ENCODE peak calls at places on chromosomes 2 and 18, in six cellular contexts. L is activated T-helper 1 cell treated with anti-CD3 and anti-CD28 coated beads, Interleukin-12 subunit alpha, Interleukin-12 subunit beta, Interleukin-2, Interleukin-4 antibody, amounts not matched to agents 30 ng/mL and 10 ng/mL and 1 ng/mL, durations not matched to agents 14 hours and 24 hours and 36 hours; X is pulmonary artery endothelial cell; V is CD8-positive, alpha-beta memory T cell; Y is HT-29; M is posterior cingulate gyrus. F is an unnamed sample.

GRCh38 chr2:183543731-183544130 is 419.5 kb downstream of the NUP35 start:
- DNase-seq in L (no peak), X (no peak), V (no peak), Y (peak; percentile 7), M (no peak), F (no peak)

GRCh38 chr18:8212893-8213805 is 396.1 kb upstream of the RAB12 start:
- DNase-seq in L (no peak), X (no peak), V (no peak), Y (no peak), M (no peak), F (peak; percentile 28)

GRCh38 chr2:20057268-20057667 is 5.8 kb upstream of the LAPTM4A start:
- DNase-seq in L (no peak), X (no peak), V (no peak), Y (no peak), M (no peak), F (no peak)

GRCh38 chr2:143686585-143687164 is 557.5 kb downstream of the ARHGAP15 start:
- DNase-seq in L (no peak), X (peak; percentile 1), V (no peak), Y (peak; percentile 61), M (no peak), F (peak; percentile 5)

GRCh38 chr2:136116813-136117390 is 1.0 kb downstream of the CXCR4 start:
- DNase-seq in L (peak; percentile 75), X (no peak), V (peak; percentile 64), Y (no peak), M (peak; percentile 19), F (peak; percentile 23)

GRCh38 chr2:121532894-121533293 is 2.2 kb downstream of the RNU4ATAC start:
- DNase-seq in L (no peak), X (no peak), V (no peak), Y (peak; percentile 14), M (no peak), F (no peak)

GRCh38 chr18:79294235-79294634 is 101.5 kb upstream of the NFATC1 start:
- DNase-seq in L (no peak), X (no peak), V (no peak), Y (no peak), M (no peak), F (no peak)

GRCh38 chr2:51581636-51582267 is 549.8 kb upstream of the NRXN1 start:
- DNase-seq in L (no peak), X (no peak), V (no peak), Y (no peak), M (no peak), F (no peak)

GRCh38 chr2:174797792-174798276 is 33.6 kb upstream of the CHRNA1 start:
- DNase-seq in L (no peak), X (peak; percentile 52), V (no peak), Y (no peak), M (no peak), F (no peak)

GRCh38 chr2:14944562-14945346 is 312.2 kb downstream of the LRATD1 start:
- DNase-seq in L (no peak), X (no peak), V (no peak), Y (peak; percentile 10), M (no peak), F (no peak)

GRCh38 chr2:216882876-216883275 is 23.0 kb upstream of the TNP1 start:
- DNase-seq in L (no peak), X (no peak), V (no peak), Y (no peak), M (no peak), F (no peak)

GRCh38 chr18:13616041-13616440 is 110.3 kb downstream of the FAM210A start:
- DNase-seq in L (no peak), X (no peak), V (no peak), Y (no peak), M (no peak), F (no peak)

GRCh38 chr2:231936491-231936890 is 10.3 kb upstream of the NPPC start:
- DNase-seq in L (no peak), X (no peak), V (no peak), Y (no peak), M (no peak), F (no peak)

GRCh38 chr2:240249423-240250149 is 109.1 kb upstream of the OTOS start:
- DNase-seq in L (no peak), X (no peak), V (no peak), Y (no peak), M (peak; percentile 69), F (no peak)

GRCh38 chr18:36314098-36314497 is 16.6 kb downstream of the FHOD3 start:
- DNase-seq in L (no peak), X (no peak), V (no peak), Y (no peak), M (no peak), F (no peak)

GRCh38 chr2:70750320-70750719 is 17.7 kb downstream of the ADD2 start:
- DNase-seq in L (no peak), X (no peak), V (no peak), Y (no peak), M (no peak), F (no peak)

GRCh38 chr2:68516051-68516771 is 48.8 kb downstream of the APLF start:
- DNase-seq in L (no peak), X (no peak), V (no peak), Y (no peak), M (no peak), F (no peak)

GRCh38 chr2:234952270-234953115 is 676 bp downstream of the SH3BP4 start:
- DNase-seq in L (no peak), X (no peak), V (no peak), Y (peak; percentile 54), M (peak; percentile 61), F (peak; percentile 17)

GRCh38 chr18:73593207-73593606 is 554.4 kb downstream of the FBXO15 start:
- DNase-seq in L (no peak), X (no peak), V (no peak), Y (no peak), M (no peak), F (no peak)

GRCh38 chr2:238108423-238109201 is 8.5 kb downstream of the ESPNL start:
- DNase-seq in L (no peak), X (no peak), V (no peak), Y (no peak), M (peak; percentile 6), F (no peak)

GRCh38 chr2:48693066-48693465 is 62.5 kb downstream of the LHCGR start:
- DNase-seq in L (no peak), X (no peak), V (no peak), Y (no peak), M (no peak), F (no peak)

GRCh38 chr18:32056613-32057358 is 34.9 kb upstream of the RNF138 start:
- DNase-seq in L (no peak), X (no peak), V (no peak), Y (no peak), M (no peak), F (no peak)

GRCh38 chr2:136065384-136065783 is 52.6 kb downstream of the CXCR4 start:
- DNase-seq in L (no peak), X (peak; percentile 15), V (no peak), Y (no peak), M (no peak), F (no peak)

GRCh38 chr18:23883277-23883790 is 131.2 kb upstream of the TTC39C start:
- DNase-seq in L (no peak), X (no peak), V (no peak), Y (peak; percentile 47), M (no peak), F (no peak)

GRCh38 chr2:23954325-23955014 is 14.2 kb downstream of the UBXN2A start:
- DNase-seq in L (no peak), X (no peak), V (no peak), Y (no peak), M (no peak), F (no peak)

GRCh38 chr2:88011011-88011410 is 5.3 kb downstream of the RNU2-63P start:
- DNase-seq in L (no peak), X (no peak), V (no peak), Y (no peak), M (no peak), F (no peak)

GRCh38 chr2:8303322-8303832 is 378.5 kb upstream of the ID2 start:
- DNase-seq in L (peak; percentile 77), X (no peak), V (peak; percentile 65), Y (no peak), M (peak; percentile 25), F (no peak)

GRCh38 chr2:20563251-20563650 is 87.6 kb downstream of the HS1BP3 start:
- DNase-seq in L (no peak), X (no peak), V (no peak), Y (no peak), M (no peak), F (no peak)

GRCh38 chr2:27992787-27993747 is 102.5 kb downstream of the BABAM2 start:
- DNase-seq in L (no peak), X (no peak), V (no peak), Y (peak; percentile 33), M (no peak), F (peak; percentile 55)

GRCh38 chr2:31347788-31348187 is 66.8 kb downstream of the XDH start:
- DNase-seq in L (no peak), X (no peak), V (no peak), Y (no peak), M (no peak), F (no peak)

GRCh38 chr18:9734189-9734588 is 26.1 kb downstream of the RAB31 start:
- DNase-seq in L (no peak), X (no peak), V (no peak), Y (peak; percentile 55), M (no peak), F (no peak)

GRCh38 chr2:220445429-220446105 is 818.1 kb downstream of the SLC4A3 start:
- DNase-seq in L (no peak), X (no peak), V (no peak), Y (no peak), M (no peak), F (no peak)

GRCh38 chr2:221649045-221649444 is 76.9 kb upstream of the EPHA4 start:
- DNase-seq in L (no peak), X (peak; percentile 55), V (no peak), Y (no peak), M (peak; percentile 46), F (peak; percentile 10)

GRCh38 chr2:179965291-179965690 is 41.8 kb downstream of the CWC22 start:
- DNase-seq in L (no peak), X (no peak), V (no peak), Y (no peak), M (no peak), F (no peak)

GRCh38 chr2:46690825-46691224 is 211.5 kb downstream of the TMEM247 start:
- DNase-seq in L (no peak), X (peak; percentile 61), V (no peak), Y (peak; percentile 36), M (no peak), F (peak; percentile 59)

GRCh38 chr2:173184031-173185004 is 108.7 kb downstream of the MAP3K20 start:
- DNase-seq in L (no peak), X (peak; percentile 27), V (no peak), Y (no peak), M (no peak), F (peak; percentile 97)

GRCh38 chr18:29873211-29873610 is 1169.3 kb downstream of the DSC3 start:
- DNase-seq in L (no peak), X (no peak), V (no peak), Y (no peak), M (no peak), F (no peak)

GRCh38 chr2:74399785-74400184 is 19.7 kb upstream of the DCTN1 start:
- DNase-seq in L (no peak), X (no peak), V (no peak), Y (peak; percentile 23), M (no peak), F (no peak)

F was measured in Daoy.